ENCODE peak calls at places on chromosomes 16 and 17, in four cellular contexts. One of them, this sample, is unnamed.

GRCh38 chr17:35807371-35808144 is 1.7 kb upstream of the TAF15 start:
- DNase-seq in IMR-90: peak; percentile 74
- DNase-seq in astrocyte of the spinal cord: peak; percentile 61
- DNase-seq in heart right ventricle: no peak
- DNase-seq in this sample: peak; percentile 53

GRCh38 chr17:32610027-32610650 is 123.3 kb downstream of the CDK5R1 start:
- DNase-seq in astrocyte of the spinal cord: no peak
- DNase-seq in heart right ventricle: no peak
- DNase-seq in IMR-90: no peak
- DNase-seq in this sample: no peak

GRCh38 chr16:53121666-53122065 is 66.9 kb downstream of the CHD9 start:
- DNase-seq in astrocyte of the spinal cord: no peak
- DNase-seq in heart right ventricle: no peak
- DNase-seq in IMR-90: no peak
- DNase-seq in this sample: peak; percentile 39

GRCh38 chr17:65403129-65403528 is 158.3 kb downstream of the AXIN2 start:
- DNase-seq in astrocyte of the spinal cord: no peak
- DNase-seq in IMR-90: no peak
- DNase-seq in heart right ventricle: no peak
- DNase-seq in this sample: no peak

GRCh38 chr17:68641276-68642117 is 40.3 kb upstream of the FAM20A start:
- DNase-seq in heart right ventricle: no peak
- DNase-seq in IMR-90: no peak
- DNase-seq in astrocyte of the spinal cord: no peak
- DNase-seq in this sample: no peak

GRCh38 chr17:80393961-80394360 is 21.0 kb upstream of the ENDOV start:
- DNase-seq in heart right ventricle: no peak
- DNase-seq in IMR-90: no peak
- DNase-seq in astrocyte of the spinal cord: no peak
- DNase-seq in this sample: no peak

GRCh38 chr17:42617956-42618431 is 8.5 kb downstream of the TUBG1 start:
- DNase-seq in heart right ventricle: no peak
- DNase-seq in astrocyte of the spinal cord: no peak
- DNase-seq in IMR-90: no peak
- DNase-seq in this sample: no peak

GRCh38 chr16:47460301-47460754 is 535 bp downstream of the ITFG1 start:
- DNase-seq in heart right ventricle: no peak
- DNase-seq in IMR-90: no peak
- DNase-seq in astrocyte of the spinal cord: no peak
- DNase-seq in this sample: no peak

GRCh38 chr17:40607641-40608040 is 40.0 kb downstream of the SMARCE1 start:
- DNase-seq in heart right ventricle: no peak
- DNase-seq in astrocyte of the spinal cord: no peak
- DNase-seq in IMR-90: no peak
- DNase-seq in this sample: no peak

GRCh38 chr17:79090503-79091372 is 16.1 kb downstream of the ENGASE start:
- DNase-seq in heart right ventricle: no peak
- DNase-seq in astrocyte of the spinal cord: no peak
- DNase-seq in IMR-90: no peak
- DNase-seq in this sample: peak; percentile 16

GRCh38 chr17:21297026-21297520 is 12.6 kb downstream of the MAP2K3 start:
- DNase-seq in astrocyte of the spinal cord: no peak
- DNase-seq in heart right ventricle: no peak
- DNase-seq in IMR-90: no peak
- DNase-seq in this sample: peak; percentile 29

GRCh38 chr16:64088838-64089237 is 1033.0 kb downstream of the CDH11 start:
- DNase-seq in heart right ventricle: no peak
- DNase-seq in IMR-90: no peak
- DNase-seq in astrocyte of the spinal cord: no peak
- DNase-seq in this sample: no peak

GRCh38 chr16:12311309-12311708 is 334.8 kb downstream of the SNX29 start:
- DNase-seq in heart right ventricle: no peak
- DNase-seq in IMR-90: no peak
- DNase-seq in astrocyte of the spinal cord: no peak
- DNase-seq in this sample: no peak

DNA sequence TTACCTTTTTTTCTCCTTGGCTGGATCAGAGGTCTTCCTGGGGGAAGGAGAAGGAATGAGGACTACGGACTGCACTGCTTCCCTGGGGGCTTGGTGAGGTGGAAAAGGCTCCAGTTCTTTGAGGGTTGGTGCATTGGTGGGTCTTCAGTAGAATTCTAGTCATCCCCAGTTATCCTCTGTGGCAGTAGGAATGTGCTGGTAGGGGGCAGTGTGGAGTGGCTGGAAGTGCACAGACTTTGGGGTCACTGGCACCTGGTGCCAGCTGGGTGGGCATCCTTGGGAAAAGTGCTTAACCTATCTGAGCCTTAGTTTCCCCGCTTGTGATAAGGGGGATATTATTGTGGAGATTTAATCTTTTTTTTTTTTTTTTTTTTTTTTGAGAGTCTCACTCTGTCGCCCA is 6.3 kb downstream of the TAC4 start:
- DNase-seq in IMR-90: no peak
- DNase-seq in heart right ventricle: no peak
- DNase-seq in astrocyte of the spinal cord: no peak
- DNase-seq in this sample: no peak
- TF ChIP-seq CTCF in IMR-90: no peak
- TF ChIP-seq CTCF in heart right ventricle: no peak
- TF ChIP-seq CTCF in astrocyte of the spinal cord: peak; percentile 6
- TF ChIP-seq CTCF in this sample: peak; percentile 6

GRCh38 chr16:57977418-57978069 is 6.6 kb upstream of the CNGB1 start:
- DNase-seq in heart right ventricle: no peak
- DNase-seq in IMR-90: no peak
- DNase-seq in astrocyte of the spinal cord: no peak
- DNase-seq in this sample: no peak
- TF ChIP-seq CTCF in heart right ventricle: no peak
- TF ChIP-seq CTCF in IMR-90: no peak
- TF ChIP-seq CTCF in astrocyte of the spinal cord: no peak
- TF ChIP-seq CTCF in this sample: no peak

GRCh38 chr16:6573577-6573976 is 759.1 kb upstream of the RBFOX1 start:
- DNase-seq in IMR-90: no peak
- DNase-seq in astrocyte of the spinal cord: no peak
- DNase-seq in heart right ventricle: peak; percentile 11
- DNase-seq in this sample: no peak
- TF ChIP-seq CTCF in IMR-90: no peak
- TF ChIP-seq CTCF in astrocyte of the spinal cord: no peak
- TF ChIP-seq CTCF in heart right ventricle: no peak
- TF ChIP-seq CTCF in this sample: no peak

DNA sequence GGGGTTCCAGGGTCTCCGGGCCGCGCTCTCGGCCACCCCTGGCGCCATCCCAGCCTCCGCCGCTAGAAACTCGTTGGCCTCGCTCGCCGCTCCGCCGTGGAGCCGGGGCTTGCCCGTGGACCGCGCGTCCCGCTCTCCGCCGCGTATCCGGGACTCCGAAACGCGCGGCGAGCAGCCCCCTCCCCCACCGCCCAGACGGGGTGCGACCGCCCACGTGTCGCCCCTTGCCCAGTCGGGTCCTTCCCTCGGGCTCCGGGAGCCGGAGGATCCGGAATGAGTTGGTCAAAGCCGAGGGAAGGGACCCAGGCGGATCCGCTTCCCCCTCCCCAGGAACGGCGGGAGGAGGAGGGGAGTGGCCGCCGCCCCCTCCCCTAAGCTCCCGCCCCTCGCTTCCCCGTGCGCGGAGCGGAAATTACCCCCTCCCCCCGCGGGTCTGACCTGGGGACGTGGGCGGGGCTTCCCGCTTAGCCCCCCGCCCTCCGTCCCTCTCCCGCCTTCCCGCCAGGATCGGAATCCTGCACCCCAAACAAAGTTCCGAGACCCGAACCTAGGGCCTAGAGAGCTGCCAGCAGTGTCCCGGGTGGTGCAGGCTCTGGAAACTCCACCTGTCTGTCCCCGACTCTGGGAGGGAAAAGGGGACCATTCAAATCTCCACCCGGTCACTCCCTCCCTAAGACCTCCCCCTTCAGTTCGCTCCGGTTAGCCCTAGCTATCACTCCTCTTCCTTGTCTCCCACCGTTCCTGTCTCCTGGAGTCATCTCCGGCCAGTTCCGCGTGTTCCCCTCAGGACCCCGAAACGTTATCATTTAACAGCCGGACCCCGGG is 1.1 kb upstream of the IGF2BP1 start:
- DNase-seq in IMR-90: no peak
- DNase-seq in astrocyte of the spinal cord: peak; percentile 29
- DNase-seq in heart right ventricle: no peak
- DNase-seq in this sample: no peak
- TF ChIP-seq CTCF in IMR-90: no peak
- TF ChIP-seq CTCF in astrocyte of the spinal cord: no peak
- TF ChIP-seq CTCF in heart right ventricle: no peak
- TF ChIP-seq CTCF in this sample: no peak